ENCODE peak calls at places on chromosomes 2 and 18, in nine cellular contexts. B is astrocyte of the spinal cord, K is Peyer's patch, X is AG09319, J is Caco-2, O is fibroblast of the aortic adventitia, Y is right lobe of liver, D is HL-60, F is MCF 10A. T is an unnamed sample.

GRCh38 chr2:237280235-237280634 is 133.7 kb downstream of the COL6A3 start:
- DNase-seq in D (no peak), J (no peak), Y (no peak), K (no peak), O (peak), X (peak), B (peak), F (peak), T (no peak)

GRCh38 chr18:63575680-63576079 is 11.5 kb upstream of the SERPINB13 start:
- DNase-seq in O (no peak), F (peak), J (no peak), X (no peak), K (no peak), B (no peak), Y (no peak), D (peak), T (no peak)

GRCh38 chr2:132670961-132671781 is 1.2 kb upstream of the LYPD1 start:
- DNase-seq in J (peak), F (peak), K (no peak), D (no peak), Y (no peak), O (peak), B (peak), X (peak), T (peak)

GRCh38 chr2:214379227-214379626 is 31.6 kb upstream of the VWC2L start:
- DNase-seq in F (peak), O (no peak), B (no peak), J (no peak), Y (no peak), D (no peak), K (no peak), X (no peak), T (no peak)

GRCh38 chr2:168436840-168437239 is 19.2 kb upstream of the CERS6 start:
- DNase-seq in X (no peak), Y (no peak), O (no peak), B (no peak), D (no peak), F (no peak), J (no peak), K (no peak), T (no peak)

GRCh38 chr2:191869178-191869577 is 22.3 kb upstream of the CAVIN2 start:
- DNase-seq in X (no peak), B (no peak), J (peak), F (peak), O (no peak), Y (no peak), K (no peak), D (no peak), T (peak)

GRCh38 chr2:159262226-159262625 is 24.3 kb downstream of the WDSUB1 start:
- DNase-seq in D (no peak), K (no peak), J (no peak), O (no peak), X (no peak), B (peak), Y (no peak), F (no peak), T (no peak)

GRCh38 chr2:11629851-11630250 is 40.1 kb downstream of the NTSR2 start:
- DNase-seq in Y (no peak), J (no peak), O (no peak), X (no peak), D (no peak), F (no peak), B (no peak), K (no peak), T (no peak)

GRCh38 chr2:162164802-162165201 is 12.8 kb upstream of the GCG start:
- DNase-seq in X (no peak), Y (no peak), K (no peak), D (no peak), O (peak), J (no peak), F (peak), B (no peak), T (no peak)

GRCh38 chr2:207865210-207865609 is 95.5 kb upstream of the FZD5 start:
- DNase-seq in Y (no peak), J (no peak), B (no peak), F (no peak), X (no peak), K (no peak), O (no peak), D (no peak), T (peak)

GRCh38 chr2:207867075-207867474 is 97.4 kb upstream of the FZD5 start:
- DNase-seq in X (no peak), B (no peak), O (peak), K (no peak), Y (no peak), J (no peak), D (no peak), F (no peak), T (no peak)

GRCh38 chr2:207863345-207863744 is 93.6 kb upstream of the FZD5 start:
- DNase-seq in J (no peak), K (no peak), D (no peak), O (no peak), X (no peak), B (no peak), F (no peak), Y (no peak), T (no peak)

GRCh38 chr2:207860685-207861084 is 91.0 kb upstream of the FZD5 start:
- DNase-seq in Y (no peak), D (no peak), J (no peak), O (no peak), X (no peak), F (no peak), B (no peak), K (no peak), T (no peak)

GRCh38 chr2:207861789-207862188 is 92.1 kb upstream of the FZD5 start:
- DNase-seq in K (no peak), O (no peak), D (no peak), J (no peak), F (no peak), Y (no peak), B (no peak), X (no peak), T (no peak)
- TF ChIP-seq CTCF in K (no peak), O (no peak), D (no peak), J (no peak), F (no peak), Y (no peak), B (no peak), X (no peak), T (no peak)

GRCh38 chr2:62467475-62468321 is 38.3 kb downstream of the TMEM17 start:
- DNase-seq in F (peak), B (peak), X (no peak), J (no peak), Y (peak), D (no peak), K (no peak), O (peak), T (no peak)
- TF ChIP-seq CTCF in F (no peak), B (no peak), X (peak), J (no peak), Y (no peak), D (no peak), K (no peak), O (peak), T (no peak)

DNA sequence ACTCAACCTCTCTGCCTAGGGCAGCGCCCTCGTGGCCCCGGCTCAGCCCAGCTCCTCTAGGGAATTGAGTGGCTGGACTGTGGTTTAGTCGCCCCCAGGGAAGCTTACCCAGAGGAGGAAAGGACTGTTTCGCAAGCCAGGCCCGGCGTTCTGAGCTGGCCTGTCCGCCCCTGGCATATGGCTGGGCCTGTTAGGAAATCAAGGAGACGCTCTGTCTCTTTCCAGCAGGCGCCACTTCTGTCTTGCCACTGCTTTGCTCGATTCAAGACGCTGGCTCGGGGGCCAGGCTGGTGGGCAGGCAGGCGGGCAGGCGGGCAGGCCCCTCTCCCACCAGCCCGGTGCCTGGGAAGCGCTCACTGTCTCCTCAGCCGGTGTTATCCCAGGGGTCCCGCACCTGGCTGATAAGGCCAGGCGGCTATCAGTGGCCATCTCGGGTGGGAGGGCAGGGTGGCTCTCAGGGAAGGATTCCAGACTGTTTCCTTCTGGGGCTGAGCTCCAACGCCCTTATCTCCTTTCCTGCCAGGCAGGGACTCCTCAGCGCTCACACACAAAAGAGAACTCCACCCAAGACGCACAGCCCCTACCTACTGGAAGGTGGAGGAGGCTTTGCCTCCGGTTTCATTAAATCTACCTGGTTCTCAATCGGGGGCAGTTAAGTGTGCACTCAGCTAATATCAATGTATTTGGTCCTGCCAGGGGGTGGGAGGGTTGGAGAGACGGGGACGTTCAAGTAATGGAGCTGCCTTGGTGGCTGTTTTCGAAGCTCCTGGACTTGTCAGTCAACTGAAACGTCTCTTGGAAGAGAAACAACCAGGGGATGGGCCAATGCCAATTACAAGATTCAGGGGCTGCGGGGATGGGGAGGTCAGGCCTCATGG is 109.1 kb downstream of the SMAD7 start:
- DNase-seq in F (peak), B (no peak), J (peak), K (no peak), Y (peak), D (peak), O (peak), X (no peak), T (no peak)
- TF ChIP-seq CTCF in F (no peak), B (no peak), J (no peak), K (no peak), Y (no peak), D (no peak), O (no peak), X (no peak), T (no peak)

GRCh38 chr2:180356676-180357075 is 349.6 kb upstream of the CWC22 start:
- DNase-seq in D (no peak), F (no peak), O (no peak), B (no peak), J (no peak), K (no peak), X (no peak), Y (no peak), T (no peak)

GRCh38 chr2:180358458-180358857 is 351.4 kb upstream of the CWC22 start:
- DNase-seq in Y (no peak), J (no peak), D (no peak), O (no peak), K (no peak), F (no peak), B (no peak), X (no peak), T (no peak)

GRCh38 chr2:180360283-180360618 is 353.2 kb upstream of the CWC22 start:
- DNase-seq in X (no peak), O (no peak), Y (no peak), J (no peak), B (no peak), D (no peak), F (no peak), K (no peak), T (no peak)

GRCh38 chr2:180364719-180365118 is 357.6 kb upstream of the CWC22 start:
- DNase-seq in X (no peak), J (no peak), Y (no peak), F (no peak), B (no peak), O (no peak), D (no peak), K (no peak), T (no peak)

GRCh38 chr2:180359522-180360282 is 352.6 kb upstream of the CWC22 start:
- DNase-seq in D (no peak), B (no peak), J (no peak), F (peak), Y (no peak), X (no peak), O (no peak), K (peak), T (peak)
- TF ChIP-seq CTCF in D (no peak), B (no peak), J (no peak), F (peak), Y (no peak), X (no peak), O (no peak), K (no peak), T (peak)

GRCh38 chr2:235005603-235006259 is 53.9 kb downstream of the SH3BP4 start:
- DNase-seq in O (peak), J (peak), F (no peak), X (no peak), Y (peak), K (no peak), B (peak), D (no peak), T (no peak)
- TF ChIP-seq CTCF in O (no peak), J (no peak), F (no peak), X (no peak), Y (peak), K (peak), B (peak), D (no peak), T (no peak)